ENCODE peak calls at places on chromosomes 3 and 15, in nine cellular contexts. E is HTR-8/SVneo; A is iPS DF 19.7; N is posterior cingulate gyrus; U is NK-92 treated with Interleukin-12 subunit alpha and Interleukin-12 subunit beta, amount 100 ng/mL, for 24 hours; L is cardiac fibroblast; T is foreskin fibroblast; C is omental fat pad; D is NCI-H226. G is an unnamed sample.

GRCh38 chr3:114741066-114741465 is 406.0 kb downstream of the ZBTB20 start:
- DNase-seq in E (no peak), A (no peak), N (no peak), U (no peak), L (no peak), T (peak), C (no peak), D (no peak), G (peak)

GRCh38 chr3:22704571-22705354 is 498.4 kb upstream of the UBE2E2 start:
- DNase-seq in E (no peak), A (no peak), N (no peak), U (no peak), L (no peak), T (no peak), C (no peak), D (no peak), G (no peak)

GRCh38 chr15:26449296-26449695 is 323.6 kb downstream of the GABRB3 start:
- DNase-seq in E (no peak), A (peak), N (no peak), U (no peak), L (no peak), T (no peak), C (no peak), D (no peak), G (peak)

GRCh38 chr3:56862352-56863062 is 60.8 kb upstream of the ARHGEF3 start:
- DNase-seq in E (peak), A (no peak), N (peak), U (no peak), L (peak), T (peak), C (no peak), D (peak), G (peak)

GRCh38 chr15:47998523-47999113 is 122.2 kb upstream of the SLC24A5 start:
- DNase-seq in E (no peak), A (no peak), N (no peak), U (no peak), L (no peak), T (no peak), C (no peak), D (no peak), G (no peak)

GRCh38 chr15:72994778-72995177 is 57.5 kb upstream of the NEO1 start:
- DNase-seq in E (no peak), A (no peak), N (no peak), U (no peak), L (peak), T (no peak), C (no peak), D (no peak), G (no peak)

GRCh38 chr3:97952280-97952679 is 20.0 kb downstream of the RIOX2 start:
- DNase-seq in E (no peak), A (no peak), N (no peak), U (no peak), L (peak), T (peak), C (no peak), D (no peak), G (peak)

GRCh38 chr3:12891985-12892839 is 50.8 kb upstream of the RPL32 start:
- DNase-seq in E (peak), A (no peak), N (peak), U (no peak), L (peak), T (peak), C (no peak), D (peak), G (peak)

GRCh38 chr3:133754455-133754854 is 8.3 kb downstream of the TF start:
- DNase-seq in E (no peak), A (no peak), N (no peak), U (no peak), L (no peak), T (no peak), C (no peak), D (no peak), G (no peak)

GRCh38 chr3:194756460-194757355 is 71.0 kb downstream of the FAM43A start:
- DNase-seq in E (no peak), A (no peak), N (peak), U (no peak), L (no peak), T (no peak), C (no peak), D (no peak), G (no peak)

GRCh38 chr3:128056258-128056657 is 4.0 kb downstream of the SEC61A1 start:
- DNase-seq in E (no peak), A (no peak), N (no peak), U (no peak), L (no peak), T (no peak), C (no peak), D (no peak), G (no peak)

GRCh38 chr15:67822537-67823370 is 2.6 kb upstream of the SKOR1 start:
- DNase-seq in E (no peak), A (no peak), N (no peak), U (no peak), L (no peak), T (no peak), C (no peak), D (no peak), G (no peak)

GRCh38 chr15:58510715-58511465 is 79.1 kb downstream of the LIPC start:
- DNase-seq in E (no peak), A (no peak), N (no peak), U (no peak), L (peak), T (peak), C (no peak), D (no peak), G (peak)

GRCh38 chr3:141783632-141784031 is 20.4 kb downstream of the GRK7 start:
- DNase-seq in E (no peak), A (no peak), N (no peak), U (no peak), L (no peak), T (no peak), C (no peak), D (no peak), G (no peak)

GRCh38 chr3:14875411-14876175 is 56.8 kb downstream of the FGD5 start:
- DNase-seq in E (no peak), A (no peak), N (no peak), U (no peak), L (no peak), T (no peak), C (no peak), D (no peak), G (no peak)

GRCh38 chr3:126782554-126782953 is 78.5 kb downstream of the CHCHD6 start:
- DNase-seq in E (peak), A (no peak), N (no peak), U (no peak), L (peak), T (peak), C (no peak), D (peak), G (peak)

GRCh38 chr3:197261164-197261509 is 37.3 kb downstream of the DLG1 start:
- DNase-seq in E (no peak), A (no peak), N (no peak), U (no peak), L (no peak), T (no peak), C (no peak), D (no peak), G (no peak)

GRCh38 chr3:72187131-72187530 is 402.2 kb upstream of the PROK2 start:
- DNase-seq in E (no peak), A (peak), N (no peak), U (no peak), L (no peak), T (no peak), C (no peak), D (no peak), G (no peak)

GRCh38 chr3:1439395-1439794 is 346.6 kb downstream of the CNTN6 start:
- DNase-seq in E (no peak), A (no peak), N (no peak), U (no peak), L (no peak), T (no peak), C (no peak), D (no peak), G (no peak)

GRCh38 chr3:30683769-30684168 is 77.4 kb downstream of the TGFBR2 start:
- DNase-seq in E (no peak), A (no peak), N (no peak), U (no peak), L (no peak), T (no peak), C (no peak), D (no peak), G (no peak)

GRCh38 chr3:14555835-14556234 is 15.7 kb upstream of the GRIP2 start:
- DNase-seq in E (no peak), A (no peak), N (peak), U (no peak), L (no peak), T (no peak), C (no peak), D (no peak), G (no peak)

GRCh38 chr15:74651251-74651741 is 35.7 kb downstream of the CLK3 start:
- DNase-seq in E (no peak), A (no peak), N (no peak), U (no peak), L (peak), T (no peak), C (no peak), D (no peak), G (no peak)

GRCh38 chr3:43076857-43077256 is 29.0 kb downstream of the POMGNT2 start:
- DNase-seq in E (no peak), A (no peak), N (no peak), U (no peak), L (peak), T (no peak), C (no peak), D (no peak), G (no peak)

G was measured in HFFc6.